ENCODE peak calls at places on chromosomes 13 and 19, in eight cellular contexts. K is H54; P is pons; B is stimulated activated CD4-positive, alpha-beta T cell treated with anti-CD3 and anti-CD28 coated beads, Interleukin-4, amount 100 ng/mL, for 1 hour; U is lung microvascular endothelial cell; V is right lobe of liver; F is uterus; S is NCI-H146. Z is an unnamed sample.

GRCh38 chr13:105346141-105346766 is 1189.2 kb downstream of the EFNB2 start:
- DNase-seq in K (peak), P (no peak), B (no peak), U (no peak), V (no peak), F (no peak), S (no peak), Z (no peak)

GRCh38 chr13:88726075-88726474 is 1054.9 kb downstream of the SLITRK5 start:
- DNase-seq in K (no peak), P (no peak), B (no peak), U (no peak), V (no peak), F (no peak), S (no peak), Z (no peak)

GRCh38 chr19:45884682-45885555 is 1.0 kb downstream of the IRF2BP1 start:
- DNase-seq in K (no peak), P (no peak), B (peak), U (no peak), V (peak), F (peak), S (peak), Z (no peak)

GRCh38 chr19:53463263-53463662 is 4.3 kb upstream of the ZNF813 start:
- DNase-seq in K (no peak), P (peak), B (no peak), U (peak), V (peak), F (peak), S (peak), Z (no peak)

GRCh38 chr19:32924200-32924599 is 47.6 kb downstream of the CEP89 start:
- DNase-seq in K (no peak), P (peak), B (no peak), U (no peak), V (no peak), F (no peak), S (no peak), Z (no peak)

GRCh38 chr13:66501187-66501586 is 728.9 kb downstream of the PCDH9 start:
- DNase-seq in K (no peak), P (no peak), B (no peak), U (no peak), V (no peak), F (no peak), S (no peak), Z (no peak)

GRCh38 chr13:50800091-50800739 is 43.3 kb downstream of the DLEU7 start:
- DNase-seq in K (no peak), P (peak), B (no peak), U (no peak), V (no peak), F (no peak), S (peak), Z (no peak)

GRCh38 chr19:33699754-33700407 is 78.1 kb downstream of the CHST8 start:
- DNase-seq in K (no peak), P (no peak), B (no peak), U (no peak), V (no peak), F (no peak), S (no peak), Z (no peak)

GRCh38 chr19:13117772-13118423 is at the start of gene NACC1:
- DNase-seq in K (peak), P (peak), B (peak), U (peak), V (peak), F (peak), S (peak), Z (no peak)

GRCh38 chr13:99985886-99986527 is 4.4 kb downstream of the ZIC2 start:
- DNase-seq in K (no peak), P (peak), B (no peak), U (no peak), V (no peak), F (no peak), S (peak), Z (no peak)

GRCh38 chr13:53138369-53139036 is 109.9 kb downstream of the OLFM4 start:
- DNase-seq in K (no peak), P (no peak), B (no peak), U (no peak), V (no peak), F (peak), S (no peak), Z (no peak)

GRCh38 chr13:28313579-28313978 is 175.2 kb downstream of the PAN3 start:
- DNase-seq in K (no peak), P (no peak), B (no peak), U (peak), V (no peak), F (no peak), S (no peak), Z (no peak)

GRCh38 chr19:31532034-31532433 is 182.8 kb upstream of the TSHZ3 start:
- DNase-seq in K (no peak), P (no peak), B (no peak), U (no peak), V (no peak), F (no peak), S (no peak), Z (no peak)

GRCh38 chr19:3591876-3592613 is 6.8 kb downstream of the GIPC3 start:
- DNase-seq in K (no peak), P (no peak), B (no peak), U (no peak), V (no peak), F (no peak), S (no peak), Z (no peak)

Z was measured in HS-27A.